ENCODE peak calls at places on chromosome 1, in nine cellular contexts. P is psoas muscle, W is fibroblast of villous mesenchyme, U is brain microvascular endothelial cell, J is HFF-Myc, Y is right cardiac atrium, B is fibroblast of lung, Z is mesenchymal stem cell, R is uterus. G is an unnamed sample.

GRCh38 chr1:65605621-65606020 is 185.2 kb downstream of the LEPR start:
- DNase-seq in P (no peak), W (peak), U (no peak), J (no peak), Y (no peak), B (peak), Z (peak), R (no peak), G (no peak)

GRCh38 chr1:30413111-30413440 is 310.3 kb downstream of the MATN1 start:
- DNase-seq in P (no peak), W (no peak), U (no peak), J (no peak), Y (no peak), B (no peak), Z (no peak), R (no peak), G (no peak)

GRCh38 chr1:228452194-228453021 is 34.8 kb upstream of the RNF187 start:
- DNase-seq in P (no peak), W (peak), U (no peak), J (no peak), Y (no peak), B (peak), Z (peak), R (no peak), G (no peak)

GRCh38 chr1:19814681-19815503 is at the start of gene RNF186:
- DNase-seq in P (peak), W (no peak), U (no peak), J (no peak), Y (no peak), B (no peak), Z (no peak), R (no peak), G (no peak)

GRCh38 chr1:192639607-192640368 is 3.8 kb downstream of the RGS13 start:
- DNase-seq in P (no peak), W (peak), U (peak), J (no peak), Y (no peak), B (no peak), Z (peak), R (no peak), G (peak)

GRCh38 chr1:169130683-169131082 is 24.2 kb downstream of the ATP1B1 start:
- DNase-seq in P (no peak), W (no peak), U (no peak), J (no peak), Y (no peak), B (no peak), Z (no peak), R (no peak), G (no peak)

GRCh38 chr1:19436716-19437476 is 48.4 kb downstream of the CAPZB start:
- DNase-seq in P (peak), W (peak), U (peak), J (no peak), Y (peak), B (peak), Z (peak), R (peak), G (peak)

GRCh38 chr1:219438386-219438785 is 174.5 kb downstream of the ZC3H11B start:
- DNase-seq in P (no peak), W (no peak), U (no peak), J (no peak), Y (no peak), B (no peak), Z (no peak), R (no peak), G (no peak)

DNA sequence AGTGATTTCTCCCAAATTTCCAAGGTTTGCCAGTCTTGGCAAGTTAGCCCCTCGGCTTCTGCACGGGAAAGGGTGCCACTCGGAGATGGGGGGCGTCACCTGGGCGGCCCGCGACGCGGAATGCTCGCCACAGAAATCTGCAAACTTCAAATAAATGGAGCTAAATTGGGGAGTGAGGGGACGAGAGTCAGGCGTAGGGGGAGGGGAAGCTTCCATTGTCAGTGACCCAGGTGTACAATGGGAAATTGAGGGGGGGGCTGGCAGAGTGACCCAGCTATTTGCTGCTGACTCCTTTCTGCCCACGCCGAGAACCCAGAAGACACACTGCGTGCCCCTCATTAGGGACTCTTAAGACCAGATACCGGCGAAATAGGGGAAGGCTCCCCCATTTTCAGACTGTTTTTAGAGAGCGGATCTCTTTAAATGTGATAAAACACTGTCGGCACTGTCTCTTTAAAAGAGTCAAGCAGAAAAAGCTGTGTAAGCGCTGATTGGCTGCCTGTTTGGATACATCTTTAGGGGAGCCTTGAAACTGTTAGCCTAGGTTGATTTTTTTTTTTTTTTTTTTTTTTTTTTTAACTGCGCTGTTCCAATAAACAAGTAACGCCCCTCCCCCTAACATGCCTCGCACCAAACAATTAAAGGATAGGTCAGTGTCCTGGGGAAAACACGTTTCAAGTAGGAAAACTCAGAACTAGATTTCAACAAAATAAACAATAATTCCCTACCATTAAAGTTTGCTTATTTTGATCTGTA is 1.2 kb upstream of the SSBP3 start:
- DNase-seq in P (peak), W (peak), U (peak), J (peak), Y (peak), B (peak), Z (peak), R (peak), G (peak)
- H3K4me3 ChIP-seq in P (peak), W (peak), U (peak), J (peak), Y (peak), B (peak), Z (peak), R (peak), G (peak)

GRCh38 chr1:167227934-167228378 is 7.3 kb downstream of the POU2F1 start:
- DNase-seq in P (no peak), W (no peak), U (no peak), J (no peak), Y (no peak), B (no peak), Z (no peak), R (no peak), G (no peak)
- H3K4me3 ChIP-seq in P (no peak), W (no peak), U (no peak), J (no peak), Y (no peak), B (no peak), Z (no peak), R (no peak), G (no peak)

GRCh38 chr1:110393286-110393685 is 2.5 kb upstream of the SLC16A4 start:
- DNase-seq in P (no peak), W (peak), U (no peak), J (no peak), Y (no peak), B (peak), Z (no peak), R (no peak), G (no peak)

GRCh38 chr1:110390096-110390495 is 730 bp downstream of the SLC16A4 start:
- DNase-seq in P (peak), W (peak), U (peak), J (no peak), Y (peak), B (peak), Z (peak), R (peak), G (peak)

GRCh38 chr1:110387048-110387748 is 3.6 kb downstream of the SLC16A4 start:
- DNase-seq in P (no peak), W (no peak), U (no peak), J (no peak), Y (no peak), B (no peak), Z (no peak), R (no peak), G (no peak)

GRCh38 chr1:110393691-110394564 is 3.1 kb upstream of the SLC16A4 start:
- DNase-seq in P (no peak), W (peak), U (peak), J (peak), Y (no peak), B (peak), Z (peak), R (no peak), G (peak)

DNA sequence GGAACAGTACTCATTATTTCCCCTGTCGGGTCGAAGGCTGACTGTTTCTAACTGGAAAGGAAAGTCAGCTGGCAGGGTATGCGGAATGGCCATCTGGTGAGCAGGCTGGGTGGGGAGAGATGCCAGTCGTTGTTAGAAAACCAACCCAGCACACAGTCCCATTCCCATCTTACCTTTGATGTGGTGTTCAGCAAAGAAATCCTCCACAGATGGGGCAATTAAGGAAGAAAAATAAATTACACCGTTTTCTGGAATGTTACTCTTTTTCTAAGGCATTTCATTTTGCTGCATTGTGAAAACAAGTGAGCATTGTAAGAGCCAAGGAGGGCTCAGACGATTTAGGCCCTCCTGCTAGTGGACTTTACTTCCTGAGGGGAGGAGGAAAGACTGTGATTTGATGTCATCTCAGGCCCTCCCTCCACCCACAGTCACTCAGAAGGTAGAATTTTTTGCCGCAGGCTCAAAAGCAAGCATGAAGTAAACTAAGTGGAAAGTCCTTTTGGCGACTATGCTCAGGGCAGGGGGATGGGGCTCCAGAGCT is at the start of gene SLC16A4:
- DNase-seq in P (no peak), W (peak), U (peak), J (peak), Y (no peak), B (peak), Z (peak), R (no peak), G (peak)
- H3K4me3 ChIP-seq in P (peak), W (peak), U (peak), J (peak), Y (peak), B (peak), Z (peak), R (no peak), G (peak)

GRCh38 chr1:181097242-181097641 is 8.7 kb downstream of the IER5 start:
- DNase-seq in P (no peak), W (peak), U (no peak), J (no peak), Y (no peak), B (no peak), Z (peak), R (peak), G (no peak)

GRCh38 chr1:181094402-181094801 is 5.9 kb downstream of the IER5 start:
- DNase-seq in P (no peak), W (no peak), U (no peak), J (no peak), Y (no peak), B (no peak), Z (peak), R (no peak), G (no peak)

GRCh38 chr1:181094813-181095212 is 6.3 kb downstream of the IER5 start:
- DNase-seq in P (no peak), W (peak), U (peak), J (no peak), Y (peak), B (peak), Z (peak), R (peak), G (peak)

GRCh38 chr1:181095763-181096184 is 7.3 kb downstream of the IER5 start:
- DNase-seq in P (no peak), W (no peak), U (no peak), J (no peak), Y (no peak), B (no peak), Z (no peak), R (no peak), G (no peak)

GRCh38 chr1:181095260-181095659 is 6.8 kb downstream of the IER5 start:
- DNase-seq in P (no peak), W (no peak), U (no peak), J (no peak), Y (no peak), B (no peak), Z (no peak), R (no peak), G (no peak)
- H3K4me3 ChIP-seq in P (no peak), W (no peak), U (no peak), J (no peak), Y (no peak), B (no peak), Z (no peak), R (no peak), G (no peak)

DNA sequence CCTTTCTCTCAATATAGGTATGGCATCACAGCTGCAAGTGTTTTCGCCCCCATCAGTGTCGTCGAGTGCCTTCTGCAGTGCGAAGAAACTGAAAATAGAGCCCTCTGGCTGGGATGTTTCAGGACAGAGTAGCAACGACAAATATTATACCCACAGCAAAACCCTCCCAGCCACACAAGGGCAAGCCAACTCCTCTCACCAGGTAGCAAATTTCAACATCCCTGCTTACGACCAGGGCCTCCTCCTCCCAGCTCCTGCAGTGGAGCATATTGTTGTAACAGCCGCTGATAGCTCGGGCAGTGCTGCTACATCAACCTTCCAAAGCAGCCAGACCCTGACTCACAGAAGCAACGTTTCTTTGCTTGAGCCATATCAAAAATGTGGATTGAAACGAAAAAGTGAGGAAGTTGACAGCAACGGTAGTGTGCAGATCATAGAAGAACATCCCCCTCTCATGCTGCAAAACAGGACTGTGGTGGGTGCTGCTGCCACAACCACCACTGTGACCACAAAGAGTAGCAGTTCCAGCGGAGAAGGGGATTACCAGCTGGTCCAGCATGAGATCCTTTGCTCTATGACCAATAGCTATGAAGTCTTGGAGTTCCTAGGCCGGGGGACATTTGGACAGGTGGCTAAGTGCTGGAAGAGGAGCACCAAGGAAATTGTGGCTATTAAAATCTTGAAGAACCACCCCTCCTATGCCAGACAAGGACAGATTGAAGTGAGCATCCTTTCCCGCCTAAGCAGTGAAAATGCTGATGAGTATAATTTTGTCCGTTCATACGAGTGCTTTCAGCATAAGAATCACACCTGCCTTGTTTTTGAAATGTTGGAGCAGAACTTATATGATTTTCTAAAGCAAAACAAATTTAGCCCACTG is 11.5 kb downstream of the HIPK1 start:
- DNase-seq in P (peak), W (no peak), U (no peak), J (no peak), Y (no peak), B (no peak), Z (no peak), R (no peak), G (no peak)
- H3K4me3 ChIP-seq in P (peak), W (no peak), U (no peak), J (no peak), Y (no peak), B (no peak), Z (no peak), R (no peak), G (no peak)

GRCh38 chr1:1351511-1352427 is 2.6 kb upstream of the DVL1 start:
- DNase-seq in P (peak), W (peak), U (no peak), J (no peak), Y (peak), B (peak), Z (peak), R (peak), G (no peak)
- H3K4me3 ChIP-seq in P (peak), W (peak), U (no peak), J (peak), Y (no peak), B (no peak), Z (no peak), R (no peak), G (peak)

GRCh38 chr1:203271018-203271743 is 34.1 kb upstream of the BTG2 start:
- DNase-seq in P (no peak), W (peak), U (peak), J (no peak), Y (peak), B (peak), Z (peak), R (peak), G (no peak)
- H3K4me3 ChIP-seq in P (no peak), W (no peak), U (no peak), J (no peak), Y (no peak), B (no peak), Z (no peak), R (no peak), G (no peak)

DNA sequence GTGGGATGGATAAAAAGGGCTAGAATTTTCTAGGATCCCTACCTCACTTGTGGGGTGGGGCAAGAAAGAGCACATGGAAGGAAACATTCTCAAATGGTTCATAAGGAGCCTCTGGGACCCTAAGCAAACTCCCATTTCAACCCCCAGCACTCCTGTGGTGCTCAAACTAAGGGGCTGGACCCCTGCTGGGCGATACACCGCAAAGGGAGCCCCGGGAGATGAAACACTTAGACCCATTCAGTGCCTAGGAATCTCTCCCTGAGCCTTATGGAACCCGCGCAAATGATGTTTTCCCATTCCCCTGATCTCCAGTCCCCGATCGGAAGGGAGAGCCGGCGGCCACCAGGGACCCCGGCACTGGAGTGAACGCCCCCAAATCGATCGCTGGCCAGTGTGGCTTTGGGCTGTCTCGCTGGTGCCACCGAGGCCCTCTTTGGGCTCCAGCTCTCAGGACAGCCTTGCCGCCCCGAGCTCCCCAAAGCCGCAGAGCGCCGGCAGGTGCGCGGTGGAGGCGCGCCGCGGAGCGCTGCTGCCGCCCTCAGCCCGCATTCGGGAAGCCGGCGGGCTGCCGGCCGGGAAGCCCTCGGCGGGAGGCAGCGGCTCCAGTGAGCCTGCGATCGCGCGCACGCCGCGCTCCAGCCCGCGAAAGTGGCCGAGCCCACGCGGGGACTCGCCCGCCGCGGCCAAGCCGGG is 1.2 kb downstream of the PLXNA2 start:
- DNase-seq in P (peak), W (peak), U (no peak), J (no peak), Y (no peak), B (peak), Z (no peak), R (no peak), G (no peak)
- H3K4me3 ChIP-seq in P (peak), W (peak), U (peak), J (peak), Y (peak), B (peak), Z (peak), R (peak), G (peak)

GRCh38 chr1:24383381-24383940 is 30.1 kb downstream of the STPG1 start:
- DNase-seq in P (no peak), W (no peak), U (no peak), J (no peak), Y (no peak), B (no peak), Z (no peak), R (no peak), G (no peak)
- H3K4me3 ChIP-seq in P (no peak), W (no peak), U (no peak), J (no peak), Y (no peak), B (no peak), Z (no peak), R (no peak), G (no peak)

GRCh38 chr1:110345480-110345879 is 6.3 kb downstream of the RBM15 start:
- DNase-seq in P (no peak), W (no peak), U (no peak), J (no peak), Y (no peak), B (no peak), Z (no peak), R (no peak), G (no peak)
- H3K4me3 ChIP-seq in P (peak), W (no peak), U (no peak), J (no peak), Y (no peak), B (no peak), Z (no peak), R (no peak), G (no peak)

G was measured in skeletal muscle cell.